ENCODE peak calls at places on chromosomes 4 and X, in five cellular contexts. U, V, K, Q and H are unnamed samples.

GRCh38 chr4:169818063-169818679 is 60.4 kb upstream of the HPF1 start:
- DNase-seq in U (no peak), V (no peak), K (no peak), Q (no peak), H (no peak)

GRCh38 chr4:136754810-136755530 is 777.3 kb downstream of the PCDH18 start:
- DNase-seq in U (no peak), V (no peak), K (no peak), Q (no peak), H (no peak)

GRCh38 chrX:9392445-9392844 is 72.4 kb upstream of the TBL1X start:
- DNase-seq in U (peak), V (no peak), K (no peak), Q (no peak), H (no peak)

GRCh38 chrX:152640039-152640818 is 2.5 kb downstream of the GABRQ start:
- DNase-seq in U (no peak), V (no peak), K (peak), Q (no peak), H (no peak)

GRCh38 chr4:20464381-20464780 is 212.7 kb downstream of the SLIT2 start:
- DNase-seq in U (peak), V (no peak), K (peak), Q (no peak), H (no peak)

GRCh38 chr4:48247142-48247877 is 22.3 kb downstream of the TEC start:
- DNase-seq in U (peak), V (no peak), K (no peak), Q (no peak), H (no peak)

GRCh38 chrX:84064164-84064563 is 123.8 kb downstream of the RPS6KA6 start:
- DNase-seq in U (peak), V (no peak), K (no peak), Q (no peak), H (no peak)

GRCh38 chrX:119677654-119677981 is 15.3 kb downstream of the SEPTIN6 start:
- DNase-seq in U (no peak), V (no peak), K (no peak), Q (no peak), H (no peak)

GRCh38 chr4:138222041-138222440 is 20.1 kb downstream of the SLC7A11 start:
- DNase-seq in U (peak), V (no peak), K (peak), Q (peak), H (peak)

GRCh38 chr4:41661447-41662076 is 87.0 kb downstream of the PHOX2B start:
- DNase-seq in U (peak), V (peak), K (peak), Q (peak), H (peak)

GRCh38 chr4:60913646-60914045 is 286.5 kb upstream of the ADGRL3 start:
- DNase-seq in U (no peak), V (no peak), K (no peak), Q (no peak), H (no peak)

GRCh38 chr4:124203613-124204284 is 508.8 kb downstream of the ANKRD50 start:
- DNase-seq in U (peak), V (no peak), K (peak), Q (no peak), H (no peak)

GRCh38 chr4:8077181-8078108 is 81.2 kb downstream of the ABLIM2 start:
- DNase-seq in U (no peak), V (no peak), K (no peak), Q (no peak), H (no peak)

GRCh38 chrX:28591542-28591941 is 4.3 kb downstream of the IL1RAPL1 start:
- DNase-seq in U (no peak), V (no peak), K (no peak), Q (no peak), H (no peak)

GRCh38 chr4:76943790-76944189 is 5.8 kb upstream of the SEPTIN11 start:
- DNase-seq in U (peak), V (no peak), K (no peak), Q (no peak), H (peak)

GRCh38 chrX:84118315-84118714 is 69.7 kb downstream of the RPS6KA6 start:
- DNase-seq in U (no peak), V (no peak), K (no peak), Q (no peak), H (no peak)

GRCh38 chr4:93394488-93395185 is 433.9 kb upstream of the ATOH1 start:
- DNase-seq in U (no peak), V (no peak), K (peak), Q (no peak), H (no peak)

GRCh38 chr4:829291-829690 is 3.4 kb upstream of the CPLX1 start:
- DNase-seq in U (no peak), V (no peak), K (no peak), Q (no peak), H (no peak)

GRCh38 chrX:152810403-152810802 is 20.2 kb downstream of the CETN2 start:
- DNase-seq in U (peak), V (no peak), K (no peak), Q (no peak), H (no peak)